ENCODE peak calls at places on chromosomes 12 and 14, in four cellular contexts. One of them, this sample, is unnamed.

GRCh38 chr14:65336191-65336591 is 76.3 kb upstream of the FUT8 start:
- DNase-seq in breast epithelium: no peak
- DNase-seq in ovary: no peak
- DNase-seq in uterus: no peak
- DNase-seq in this sample: no peak

GRCh38 chr12:104494137-104494815 is 37.5 kb downstream of the CHST11 start:
- DNase-seq in uterus: no peak
- DNase-seq in ovary: peak
- DNase-seq in breast epithelium: no peak
- DNase-seq in this sample: no peak

GRCh38 chr12:125143491-125143890 is 78.3 kb downstream of the AACS start:
- DNase-seq in breast epithelium: no peak
- DNase-seq in ovary: no peak
- DNase-seq in uterus: no peak
- DNase-seq in this sample: no peak

GRCh38 chr14:75141967-75142366 is 15.1 kb upstream of the NEK9 start:
- DNase-seq in breast epithelium: no peak
- DNase-seq in uterus: no peak
- DNase-seq in ovary: no peak
- DNase-seq in this sample: no peak

GRCh38 chr14:102079700-102079979 is 7.2 kb downstream of the HSP90AA1 start:
- DNase-seq in uterus: no peak
- DNase-seq in ovary: no peak
- DNase-seq in breast epithelium: no peak
- DNase-seq in this sample: no peak

GRCh38 chr14:103551338-103551762 is 11.1 kb downstream of the BAG5 start:
- DNase-seq in ovary: no peak
- DNase-seq in breast epithelium: no peak
- DNase-seq in uterus: peak
- DNase-seq in this sample: no peak

GRCh38 chr14:22837750-22838538 is 1.6 kb downstream of the MMP14 start:
- DNase-seq in ovary: peak
- DNase-seq in breast epithelium: no peak
- DNase-seq in uterus: peak
- DNase-seq in this sample: no peak

GRCh38 chr14:68039593-68039992 is 220.0 kb downstream of the RAD51B start:
- DNase-seq in ovary: no peak
- DNase-seq in uterus: no peak
- DNase-seq in breast epithelium: no peak
- DNase-seq in this sample: no peak

GRCh38 chr14:23376477-23377200 is at the start of gene CMTM5:
- DNase-seq in uterus: no peak
- DNase-seq in ovary: no peak
- DNase-seq in breast epithelium: no peak
- DNase-seq in this sample: no peak

DNA sequence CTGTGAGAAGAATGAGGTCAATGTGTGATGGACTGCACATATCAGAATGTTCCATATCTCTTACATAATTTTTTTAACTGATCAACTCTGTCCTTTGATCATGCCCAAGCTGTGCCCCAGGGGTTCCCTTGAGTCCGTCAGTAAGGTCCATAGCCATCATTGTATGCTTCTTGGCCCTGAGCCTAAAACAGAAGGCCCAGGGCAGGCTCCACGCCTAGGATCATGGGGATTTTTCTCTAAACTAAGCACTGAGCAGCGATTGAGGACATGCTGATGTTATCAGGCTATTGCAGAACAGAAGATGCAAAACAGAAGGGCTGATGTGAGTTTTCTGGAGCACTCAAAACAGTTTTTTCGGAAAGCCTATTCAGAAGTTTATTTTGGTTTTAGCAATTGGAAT is 20.9 kb downstream of the RNASE9 start:
- DNase-seq in breast epithelium: no peak
- DNase-seq in uterus: no peak
- DNase-seq in ovary: no peak
- DNase-seq in this sample: no peak
- TF ChIP-seq CTCF in breast epithelium: no peak
- TF ChIP-seq CTCF in uterus: no peak
- TF ChIP-seq CTCF in ovary: no peak
- TF ChIP-seq CTCF in this sample: no peak

GRCh38 chr12:31362759-31363415 is 36.9 kb upstream of the SINHCAF start:
- DNase-seq in uterus: no peak
- DNase-seq in breast epithelium: no peak
- DNase-seq in ovary: no peak
- DNase-seq in this sample: no peak
- TF ChIP-seq CTCF in uterus: no peak
- TF ChIP-seq CTCF in breast epithelium: no peak
- TF ChIP-seq CTCF in ovary: no peak
- TF ChIP-seq CTCF in this sample: no peak

GRCh38 chr12:4975574-4975973 is 65.9 kb downstream of the KCNA1 start:
- DNase-seq in ovary: no peak
- DNase-seq in breast epithelium: no peak
- DNase-seq in uterus: no peak
- DNase-seq in this sample: no peak
- TF ChIP-seq CTCF in ovary: no peak
- TF ChIP-seq CTCF in breast epithelium: no peak
- TF ChIP-seq CTCF in uterus: no peak
- TF ChIP-seq CTCF in this sample: no peak

GRCh38 chr14:64064447-64064846 is 211.6 kb downstream of the SYNE2 start:
- DNase-seq in ovary: no peak
- DNase-seq in uterus: no peak
- DNase-seq in breast epithelium: no peak
- DNase-seq in this sample: no peak
- TF ChIP-seq CTCF in ovary: no peak
- TF ChIP-seq CTCF in uterus: no peak
- TF ChIP-seq CTCF in breast epithelium: no peak
- TF ChIP-seq CTCF in this sample: no peak

DNA sequence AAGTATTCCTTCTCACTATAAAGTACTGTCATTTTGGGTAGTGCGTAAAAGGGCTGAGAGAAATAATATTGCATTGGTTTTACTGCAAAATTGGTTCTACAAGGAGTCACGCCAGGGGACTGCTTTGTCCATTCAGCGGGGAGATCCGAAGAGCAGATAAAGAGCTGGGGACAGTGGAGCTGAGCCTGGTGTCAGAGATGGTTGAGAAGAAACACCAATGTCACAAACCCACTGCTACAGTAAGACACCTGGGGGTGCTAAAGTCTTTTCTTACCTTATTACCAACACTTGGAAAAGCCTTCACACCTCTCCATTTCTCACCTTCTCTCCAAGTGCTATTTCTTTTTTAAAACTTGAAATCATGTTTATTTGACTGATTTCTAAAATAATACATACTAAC is 14.1 kb downstream of the IL31 start:
- DNase-seq in uterus: no peak
- DNase-seq in breast epithelium: no peak
- DNase-seq in ovary: no peak
- DNase-seq in this sample: no peak
- TF ChIP-seq CTCF in uterus: no peak
- TF ChIP-seq CTCF in breast epithelium: no peak
- TF ChIP-seq CTCF in ovary: no peak
- TF ChIP-seq CTCF in this sample: no peak

GRCh38 chr12:89575405-89575804 is 49.6 kb upstream of the POC1B start:
- DNase-seq in breast epithelium: no peak
- DNase-seq in uterus: no peak
- DNase-seq in ovary: no peak
- DNase-seq in this sample: no peak
- TF ChIP-seq CTCF in breast epithelium: no peak
- TF ChIP-seq CTCF in uterus: no peak
- TF ChIP-seq CTCF in ovary: no peak
- TF ChIP-seq CTCF in this sample: no peak

This sample was measured in mesothelial cell of epicardium.